ENCODE peak calls at places on chromosomes 3 and 15, in six cellular contexts. One of them, this sample, is unnamed.

GRCh38 chr15:43913941-43914340 is 87.1 kb downstream of the WDR76 start:
- DNase-seq in K562: no peak
- DNase-seq in CD8-positive, alpha-beta memory T cell: no peak
- DNase-seq in activated T-helper 1 cell treated with anti-CD3 and anti-CD28 coated beads, Interleukin-12 subunit alpha, Interleukin-12 subunit beta, Interleukin-2, Interleukin-4 antibody, amounts not matched to agents 30 ng/mL and 10 ng/mL and 1 ng/mL, durations not matched to agents 14 hours and 24 hours and 36 hours: no peak
- DNase-seq in NAMALWA: no peak
- DNase-seq in activated T-cell treated with anti-CD3 and anti-CD28 coated beads, Interleukin-2, amount 50 U/mL, for 72 hours: no peak
- DNase-seq in this sample: no peak

GRCh38 chr3:98598492-98598891 is 5.1 kb upstream of the CPOX start:
- DNase-seq in K562: no peak
- DNase-seq in CD8-positive, alpha-beta memory T cell: no peak
- DNase-seq in activated T-cell treated with anti-CD3 and anti-CD28 coated beads, Interleukin-2, amount 50 U/mL, for 72 hours: no peak
- DNase-seq in activated T-helper 1 cell treated with anti-CD3 and anti-CD28 coated beads, Interleukin-12 subunit alpha, Interleukin-12 subunit beta, Interleukin-2, Interleukin-4 antibody, amounts not matched to agents 30 ng/mL and 10 ng/mL and 1 ng/mL, durations not matched to agents 14 hours and 24 hours and 36 hours: no peak
- DNase-seq in NAMALWA: no peak
- DNase-seq in this sample: no peak

GRCh38 chr3:168426196-168426595 is 330.5 kb upstream of the GOLIM4 start:
- DNase-seq in NAMALWA: no peak
- DNase-seq in activated T-cell treated with anti-CD3 and anti-CD28 coated beads, Interleukin-2, amount 50 U/mL, for 72 hours: no peak
- DNase-seq in CD8-positive, alpha-beta memory T cell: no peak
- DNase-seq in K562: no peak
- DNase-seq in activated T-helper 1 cell treated with anti-CD3 and anti-CD28 coated beads, Interleukin-12 subunit alpha, Interleukin-12 subunit beta, Interleukin-2, Interleukin-4 antibody, amounts not matched to agents 30 ng/mL and 10 ng/mL and 1 ng/mL, durations not matched to agents 14 hours and 24 hours and 36 hours: no peak
- DNase-seq in this sample: no peak

GRCh38 chr3:73592154-73592877 is 32.4 kb downstream of the PDZRN3 start:
- DNase-seq in NAMALWA: no peak
- DNase-seq in CD8-positive, alpha-beta memory T cell: no peak
- DNase-seq in activated T-helper 1 cell treated with anti-CD3 and anti-CD28 coated beads, Interleukin-12 subunit alpha, Interleukin-12 subunit beta, Interleukin-2, Interleukin-4 antibody, amounts not matched to agents 30 ng/mL and 10 ng/mL and 1 ng/mL, durations not matched to agents 14 hours and 24 hours and 36 hours: no peak
- DNase-seq in K562: no peak
- DNase-seq in activated T-cell treated with anti-CD3 and anti-CD28 coated beads, Interleukin-2, amount 50 U/mL, for 72 hours: no peak
- DNase-seq in this sample: no peak

GRCh38 chr15:79872358-79873017 is 24.3 kb downstream of the MTHFS start:
- DNase-seq in activated T-cell treated with anti-CD3 and anti-CD28 coated beads, Interleukin-2, amount 50 U/mL, for 72 hours: no peak
- DNase-seq in CD8-positive, alpha-beta memory T cell: peak
- DNase-seq in K562: no peak
- DNase-seq in NAMALWA: no peak
- DNase-seq in activated T-helper 1 cell treated with anti-CD3 and anti-CD28 coated beads, Interleukin-12 subunit alpha, Interleukin-12 subunit beta, Interleukin-2, Interleukin-4 antibody, amounts not matched to agents 30 ng/mL and 10 ng/mL and 1 ng/mL, durations not matched to agents 14 hours and 24 hours and 36 hours: peak
- DNase-seq in this sample: no peak

GRCh38 chr3:119497824-119498187 is 541 bp upstream of the TIMMDC1 start:
- DNase-seq in NAMALWA: peak
- DNase-seq in activated T-cell treated with anti-CD3 and anti-CD28 coated beads, Interleukin-2, amount 50 U/mL, for 72 hours: peak
- DNase-seq in activated T-helper 1 cell treated with anti-CD3 and anti-CD28 coated beads, Interleukin-12 subunit alpha, Interleukin-12 subunit beta, Interleukin-2, Interleukin-4 antibody, amounts not matched to agents 30 ng/mL and 10 ng/mL and 1 ng/mL, durations not matched to agents 14 hours and 24 hours and 36 hours: no peak
- DNase-seq in CD8-positive, alpha-beta memory T cell: no peak
- DNase-seq in K562: no peak
- DNase-seq in this sample: peak

GRCh38 chr3:158267015-158267414 is 157.1 kb downstream of the RSRC1 start:
- DNase-seq in activated T-helper 1 cell treated with anti-CD3 and anti-CD28 coated beads, Interleukin-12 subunit alpha, Interleukin-12 subunit beta, Interleukin-2, Interleukin-4 antibody, amounts not matched to agents 30 ng/mL and 10 ng/mL and 1 ng/mL, durations not matched to agents 14 hours and 24 hours and 36 hours: no peak
- DNase-seq in CD8-positive, alpha-beta memory T cell: no peak
- DNase-seq in NAMALWA: no peak
- DNase-seq in K562: no peak
- DNase-seq in activated T-cell treated with anti-CD3 and anti-CD28 coated beads, Interleukin-2, amount 50 U/mL, for 72 hours: no peak
- DNase-seq in this sample: no peak

GRCh38 chr15:95825672-95826387 is 504.7 kb upstream of the NR2F2 start:
- DNase-seq in NAMALWA: no peak
- DNase-seq in activated T-helper 1 cell treated with anti-CD3 and anti-CD28 coated beads, Interleukin-12 subunit alpha, Interleukin-12 subunit beta, Interleukin-2, Interleukin-4 antibody, amounts not matched to agents 30 ng/mL and 10 ng/mL and 1 ng/mL, durations not matched to agents 14 hours and 24 hours and 36 hours: no peak
- DNase-seq in K562: no peak
- DNase-seq in activated T-cell treated with anti-CD3 and anti-CD28 coated beads, Interleukin-2, amount 50 U/mL, for 72 hours: no peak
- DNase-seq in CD8-positive, alpha-beta memory T cell: no peak
- DNase-seq in this sample: no peak

GRCh38 chr15:61393949-61394348 is 164.8 kb upstream of the RORA start:
- DNase-seq in CD8-positive, alpha-beta memory T cell: no peak
- DNase-seq in activated T-cell treated with anti-CD3 and anti-CD28 coated beads, Interleukin-2, amount 50 U/mL, for 72 hours: no peak
- DNase-seq in activated T-helper 1 cell treated with anti-CD3 and anti-CD28 coated beads, Interleukin-12 subunit alpha, Interleukin-12 subunit beta, Interleukin-2, Interleukin-4 antibody, amounts not matched to agents 30 ng/mL and 10 ng/mL and 1 ng/mL, durations not matched to agents 14 hours and 24 hours and 36 hours: no peak
- DNase-seq in NAMALWA: no peak
- DNase-seq in K562: no peak
- DNase-seq in this sample: peak

GRCh38 chr3:16741103-16741758 is 136.0 kb upstream of the DAZL start:
- DNase-seq in NAMALWA: no peak
- DNase-seq in CD8-positive, alpha-beta memory T cell: no peak
- DNase-seq in K562: no peak
- DNase-seq in activated T-helper 1 cell treated with anti-CD3 and anti-CD28 coated beads, Interleukin-12 subunit alpha, Interleukin-12 subunit beta, Interleukin-2, Interleukin-4 antibody, amounts not matched to agents 30 ng/mL and 10 ng/mL and 1 ng/mL, durations not matched to agents 14 hours and 24 hours and 36 hours: no peak
- DNase-seq in activated T-cell treated with anti-CD3 and anti-CD28 coated beads, Interleukin-2, amount 50 U/mL, for 72 hours: peak
- DNase-seq in this sample: no peak

GRCh38 chr15:31135523-31135922 is 34.0 kb upstream of the TRPM1 start:
- DNase-seq in CD8-positive, alpha-beta memory T cell: no peak
- DNase-seq in NAMALWA: no peak
- DNase-seq in K562: no peak
- DNase-seq in activated T-helper 1 cell treated with anti-CD3 and anti-CD28 coated beads, Interleukin-12 subunit alpha, Interleukin-12 subunit beta, Interleukin-2, Interleukin-4 antibody, amounts not matched to agents 30 ng/mL and 10 ng/mL and 1 ng/mL, durations not matched to agents 14 hours and 24 hours and 36 hours: no peak
- DNase-seq in activated T-cell treated with anti-CD3 and anti-CD28 coated beads, Interleukin-2, amount 50 U/mL, for 72 hours: no peak
- DNase-seq in this sample: no peak

GRCh38 chr3:181723568-181724431 is 12.1 kb downstream of the SOX2 start:
- DNase-seq in K562: no peak
- DNase-seq in activated T-helper 1 cell treated with anti-CD3 and anti-CD28 coated beads, Interleukin-12 subunit alpha, Interleukin-12 subunit beta, Interleukin-2, Interleukin-4 antibody, amounts not matched to agents 30 ng/mL and 10 ng/mL and 1 ng/mL, durations not matched to agents 14 hours and 24 hours and 36 hours: no peak
- DNase-seq in activated T-cell treated with anti-CD3 and anti-CD28 coated beads, Interleukin-2, amount 50 U/mL, for 72 hours: no peak
- DNase-seq in NAMALWA: no peak
- DNase-seq in CD8-positive, alpha-beta memory T cell: no peak
- DNase-seq in this sample: no peak

GRCh38 chr15:100167884-100168375 is 173.8 kb downstream of the ADAMTS17 start:
- DNase-seq in activated T-helper 1 cell treated with anti-CD3 and anti-CD28 coated beads, Interleukin-12 subunit alpha, Interleukin-12 subunit beta, Interleukin-2, Interleukin-4 antibody, amounts not matched to agents 30 ng/mL and 10 ng/mL and 1 ng/mL, durations not matched to agents 14 hours and 24 hours and 36 hours: no peak
- DNase-seq in activated T-cell treated with anti-CD3 and anti-CD28 coated beads, Interleukin-2, amount 50 U/mL, for 72 hours: no peak
- DNase-seq in NAMALWA: no peak
- DNase-seq in CD8-positive, alpha-beta memory T cell: no peak
- DNase-seq in K562: no peak
- DNase-seq in this sample: peak

GRCh38 chr3:4704552-4704951 is 211.4 kb downstream of the ITPR1 start:
- DNase-seq in CD8-positive, alpha-beta memory T cell: no peak
- DNase-seq in NAMALWA: no peak
- DNase-seq in activated T-helper 1 cell treated with anti-CD3 and anti-CD28 coated beads, Interleukin-12 subunit alpha, Interleukin-12 subunit beta, Interleukin-2, Interleukin-4 antibody, amounts not matched to agents 30 ng/mL and 10 ng/mL and 1 ng/mL, durations not matched to agents 14 hours and 24 hours and 36 hours: no peak
- DNase-seq in activated T-cell treated with anti-CD3 and anti-CD28 coated beads, Interleukin-2, amount 50 U/mL, for 72 hours: no peak
- DNase-seq in K562: no peak
- DNase-seq in this sample: no peak

GRCh38 chr3:111730143-111730542 is 128.9 kb upstream of the PHLDB2 start:
- DNase-seq in K562: no peak
- DNase-seq in NAMALWA: no peak
- DNase-seq in activated T-helper 1 cell treated with anti-CD3 and anti-CD28 coated beads, Interleukin-12 subunit alpha, Interleukin-12 subunit beta, Interleukin-2, Interleukin-4 antibody, amounts not matched to agents 30 ng/mL and 10 ng/mL and 1 ng/mL, durations not matched to agents 14 hours and 24 hours and 36 hours: no peak
- DNase-seq in CD8-positive, alpha-beta memory T cell: no peak
- DNase-seq in activated T-cell treated with anti-CD3 and anti-CD28 coated beads, Interleukin-2, amount 50 U/mL, for 72 hours: no peak
- DNase-seq in this sample: no peak

GRCh38 chr3:4313606-4314308 is 10.6 kb downstream of the SETMAR start:
- DNase-seq in activated T-helper 1 cell treated with anti-CD3 and anti-CD28 coated beads, Interleukin-12 subunit alpha, Interleukin-12 subunit beta, Interleukin-2, Interleukin-4 antibody, amounts not matched to agents 30 ng/mL and 10 ng/mL and 1 ng/mL, durations not matched to agents 14 hours and 24 hours and 36 hours: no peak
- DNase-seq in activated T-cell treated with anti-CD3 and anti-CD28 coated beads, Interleukin-2, amount 50 U/mL, for 72 hours: no peak
- DNase-seq in CD8-positive, alpha-beta memory T cell: no peak
- DNase-seq in K562: peak
- DNase-seq in NAMALWA: no peak
- DNase-seq in this sample: no peak

GRCh38 chr3:11096266-11097135 is 57.8 kb upstream of the HRH1 start:
- DNase-seq in activated T-cell treated with anti-CD3 and anti-CD28 coated beads, Interleukin-2, amount 50 U/mL, for 72 hours: peak
- DNase-seq in K562: peak
- DNase-seq in CD8-positive, alpha-beta memory T cell: no peak
- DNase-seq in activated T-helper 1 cell treated with anti-CD3 and anti-CD28 coated beads, Interleukin-12 subunit alpha, Interleukin-12 subunit beta, Interleukin-2, Interleukin-4 antibody, amounts not matched to agents 30 ng/mL and 10 ng/mL and 1 ng/mL, durations not matched to agents 14 hours and 24 hours and 36 hours: peak
- DNase-seq in NAMALWA: no peak
- DNase-seq in this sample: no peak

GRCh38 chr3:58419782-58420512 is 13.7 kb downstream of the PDHB start:
- DNase-seq in activated T-cell treated with anti-CD3 and anti-CD28 coated beads, Interleukin-2, amount 50 U/mL, for 72 hours: no peak
- DNase-seq in CD8-positive, alpha-beta memory T cell: no peak
- DNase-seq in activated T-helper 1 cell treated with anti-CD3 and anti-CD28 coated beads, Interleukin-12 subunit alpha, Interleukin-12 subunit beta, Interleukin-2, Interleukin-4 antibody, amounts not matched to agents 30 ng/mL and 10 ng/mL and 1 ng/mL, durations not matched to agents 14 hours and 24 hours and 36 hours: no peak
- DNase-seq in NAMALWA: no peak
- DNase-seq in K562: peak
- DNase-seq in this sample: no peak

GRCh38 chr15:50109086-50109987 is 9.7 kb downstream of the ATP8B4 start:
- DNase-seq in K562: no peak
- DNase-seq in CD8-positive, alpha-beta memory T cell: no peak
- DNase-seq in activated T-cell treated with anti-CD3 and anti-CD28 coated beads, Interleukin-2, amount 50 U/mL, for 72 hours: no peak
- DNase-seq in NAMALWA: no peak
- DNase-seq in activated T-helper 1 cell treated with anti-CD3 and anti-CD28 coated beads, Interleukin-12 subunit alpha, Interleukin-12 subunit beta, Interleukin-2, Interleukin-4 antibody, amounts not matched to agents 30 ng/mL and 10 ng/mL and 1 ng/mL, durations not matched to agents 14 hours and 24 hours and 36 hours: no peak
- DNase-seq in this sample: no peak

GRCh38 chr15:74283366-74283765 is 47.2 kb downstream of the CCDC33 start:
- DNase-seq in CD8-positive, alpha-beta memory T cell: no peak
- DNase-seq in NAMALWA: no peak
- DNase-seq in activated T-helper 1 cell treated with anti-CD3 and anti-CD28 coated beads, Interleukin-12 subunit alpha, Interleukin-12 subunit beta, Interleukin-2, Interleukin-4 antibody, amounts not matched to agents 30 ng/mL and 10 ng/mL and 1 ng/mL, durations not matched to agents 14 hours and 24 hours and 36 hours: no peak
- DNase-seq in activated T-cell treated with anti-CD3 and anti-CD28 coated beads, Interleukin-2, amount 50 U/mL, for 72 hours: no peak
- DNase-seq in K562: no peak
- DNase-seq in this sample: peak

GRCh38 chr3:43870110-43870509 is 179.4 kb downstream of the ABHD5 start:
- DNase-seq in NAMALWA: no peak
- DNase-seq in K562: no peak
- DNase-seq in activated T-helper 1 cell treated with anti-CD3 and anti-CD28 coated beads, Interleukin-12 subunit alpha, Interleukin-12 subunit beta, Interleukin-2, Interleukin-4 antibody, amounts not matched to agents 30 ng/mL and 10 ng/mL and 1 ng/mL, durations not matched to agents 14 hours and 24 hours and 36 hours: no peak
- DNase-seq in CD8-positive, alpha-beta memory T cell: no peak
- DNase-seq in activated T-cell treated with anti-CD3 and anti-CD28 coated beads, Interleukin-2, amount 50 U/mL, for 72 hours: no peak
- DNase-seq in this sample: no peak

GRCh38 chr15:78811124-78811824 is at the start of gene ADAMTS7:
- DNase-seq in activated T-cell treated with anti-CD3 and anti-CD28 coated beads, Interleukin-2, amount 50 U/mL, for 72 hours: peak
- DNase-seq in activated T-helper 1 cell treated with anti-CD3 and anti-CD28 coated beads, Interleukin-12 subunit alpha, Interleukin-12 subunit beta, Interleukin-2, Interleukin-4 antibody, amounts not matched to agents 30 ng/mL and 10 ng/mL and 1 ng/mL, durations not matched to agents 14 hours and 24 hours and 36 hours: peak
- DNase-seq in NAMALWA: peak
- DNase-seq in K562: peak
- DNase-seq in CD8-positive, alpha-beta memory T cell: peak
- DNase-seq in this sample: peak

GRCh38 chr3:21750831-21751391 is at the start of gene ZNF385D:
- DNase-seq in activated T-cell treated with anti-CD3 and anti-CD28 coated beads, Interleukin-2, amount 50 U/mL, for 72 hours: no peak
- DNase-seq in activated T-helper 1 cell treated with anti-CD3 and anti-CD28 coated beads, Interleukin-12 subunit alpha, Interleukin-12 subunit beta, Interleukin-2, Interleukin-4 antibody, amounts not matched to agents 30 ng/mL and 10 ng/mL and 1 ng/mL, durations not matched to agents 14 hours and 24 hours and 36 hours: no peak
- DNase-seq in CD8-positive, alpha-beta memory T cell: no peak
- DNase-seq in K562: no peak
- DNase-seq in NAMALWA: no peak
- DNase-seq in this sample: no peak

GRCh38 chr3:111072016-111072891 is 638 bp downstream of the NECTIN3 start:
- DNase-seq in K562: no peak
- DNase-seq in activated T-helper 1 cell treated with anti-CD3 and anti-CD28 coated beads, Interleukin-12 subunit alpha, Interleukin-12 subunit beta, Interleukin-2, Interleukin-4 antibody, amounts not matched to agents 30 ng/mL and 10 ng/mL and 1 ng/mL, durations not matched to agents 14 hours and 24 hours and 36 hours: peak
- DNase-seq in activated T-cell treated with anti-CD3 and anti-CD28 coated beads, Interleukin-2, amount 50 U/mL, for 72 hours: peak
- DNase-seq in NAMALWA: no peak
- DNase-seq in CD8-positive, alpha-beta memory T cell: no peak
- DNase-seq in this sample: peak

This sample was measured in globus pallidus.